ENCODE peak calls at places on chromosomes 6 and 20, in five cellular contexts. V is mammary epithelial cell, Q is choroid plexus epithelial cell, H is PC-9, I is keratinocyte. F is an unnamed sample.

GRCh38 chr20:51926670-51927305 is 124.5 kb upstream of the SALL4 start:
- DNase-seq in Q (peak), H (no peak), I (no peak), V (no peak), F (no peak)

GRCh38 chr6:74851598-74851997 is 354.3 kb downstream of the COL12A1 start:
- DNase-seq in V (no peak), Q (peak), H (no peak), I (no peak), F (no peak)

GRCh38 chr20:3563548-3564177 is 92.8 kb downstream of the ATRN start:
- DNase-seq in Q (peak), H (peak), I (peak), V (peak), F (no peak)

GRCh38 chr20:58308680-58309527 is 611 bp upstream of the RAB22A start:
- DNase-seq in V (peak), Q (peak), I (no peak), H (no peak), F (peak)

GRCh38 chr6:11132191-11132590 is 20.7 kb upstream of the ERVFRD-1 start:
- DNase-seq in H (no peak), V (no peak), I (no peak), Q (no peak), F (no peak)

GRCh38 chr6:119207973-119208725 is 129.7 kb upstream of the FAM184A start:
- DNase-seq in V (no peak), I (no peak), Q (peak), H (no peak), F (no peak)

GRCh38 chr20:5153612-5154542 is 27.1 kb downstream of the CDS2 start:
- DNase-seq in H (peak), I (peak), Q (no peak), V (peak), F (no peak)

GRCh38 chr6:141580988-141581387 is 551.7 kb upstream of the GJE1 start:
- DNase-seq in V (peak), Q (peak), H (no peak), I (no peak), F (no peak)

GRCh38 chr6:31216208-31216898 is 45.9 kb upstream of the POU5F1 start:
- DNase-seq in Q (no peak), I (no peak), V (peak), H (no peak), F (no peak)

GRCh38 chr6:82761674-82762345 is 303.8 kb downstream of the UBE3D start:
- DNase-seq in I (no peak), V (no peak), Q (peak), H (no peak), F (no peak)

GRCh38 chr6:46637145-46637544 is 15.5 kb downstream of the CYP39A1 start:
- DNase-seq in Q (peak), H (no peak), I (no peak), V (peak), F (no peak)

GRCh38 chr6:109662192-109662591 is 28.8 kb downstream of the AK9 start:
- DNase-seq in H (no peak), V (peak), I (no peak), Q (peak), F (no peak)

GRCh38 chr20:41309817-41310216 is 7.7 kb downstream of the ZHX3 start:
- DNase-seq in Q (peak), I (no peak), H (no peak), V (peak), F (no peak)

GRCh38 chr20:49187330-49188100 is 619 bp downstream of the STAU1 start:
- DNase-seq in I (no peak), H (no peak), V (no peak), Q (peak), F (peak)

GRCh38 chr6:43683708-43684455 is 3.7 kb downstream of the MRPS18A start:
- DNase-seq in Q (no peak), V (no peak), I (no peak), H (no peak), F (no peak)

GRCh38 chr6:57013501-57013900 is 33.0 kb upstream of the KIAA1586 start:
- DNase-seq in H (peak), V (peak), Q (peak), I (peak), F (no peak)

GRCh38 chr6:15811107-15811506 is 148.3 kb upstream of the DTNBP1 start:
- DNase-seq in I (no peak), Q (no peak), H (no peak), V (no peak), F (no peak)
- TF ChIP-seq CTCF in I (no peak), Q (no peak), H (no peak), V (no peak), F (no peak)

GRCh38 chr6:139219271-139219729 is 72.5 kb downstream of the TXLNB start:
- DNase-seq in Q (peak), I (peak), V (peak), H (peak), F (peak)

DNA sequence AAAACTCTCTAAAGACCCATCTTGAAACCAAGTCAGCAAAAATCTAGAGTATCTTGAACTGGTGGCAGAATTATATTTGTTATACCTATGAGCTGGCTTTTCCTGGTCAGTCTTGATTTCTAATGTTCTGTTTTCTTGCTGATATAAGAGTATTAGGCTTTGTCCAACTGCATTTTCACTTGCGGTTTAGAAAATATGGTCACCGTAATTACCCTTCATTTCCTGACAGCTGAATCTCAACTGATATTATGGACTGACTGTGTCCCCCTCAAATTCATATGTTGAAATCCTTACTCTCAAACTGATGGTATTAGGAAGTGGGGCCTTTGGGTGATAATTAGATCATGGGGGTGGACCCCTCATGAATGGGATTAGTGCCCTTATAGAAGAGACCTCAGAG is 72.1 kb downstream of the TXLNB start:
- DNase-seq in Q (no peak), V (no peak), I (no peak), H (no peak), F (no peak)
- TF ChIP-seq CTCF in Q (no peak), V (no peak), I (no peak), H (no peak), F (no peak)

DNA sequence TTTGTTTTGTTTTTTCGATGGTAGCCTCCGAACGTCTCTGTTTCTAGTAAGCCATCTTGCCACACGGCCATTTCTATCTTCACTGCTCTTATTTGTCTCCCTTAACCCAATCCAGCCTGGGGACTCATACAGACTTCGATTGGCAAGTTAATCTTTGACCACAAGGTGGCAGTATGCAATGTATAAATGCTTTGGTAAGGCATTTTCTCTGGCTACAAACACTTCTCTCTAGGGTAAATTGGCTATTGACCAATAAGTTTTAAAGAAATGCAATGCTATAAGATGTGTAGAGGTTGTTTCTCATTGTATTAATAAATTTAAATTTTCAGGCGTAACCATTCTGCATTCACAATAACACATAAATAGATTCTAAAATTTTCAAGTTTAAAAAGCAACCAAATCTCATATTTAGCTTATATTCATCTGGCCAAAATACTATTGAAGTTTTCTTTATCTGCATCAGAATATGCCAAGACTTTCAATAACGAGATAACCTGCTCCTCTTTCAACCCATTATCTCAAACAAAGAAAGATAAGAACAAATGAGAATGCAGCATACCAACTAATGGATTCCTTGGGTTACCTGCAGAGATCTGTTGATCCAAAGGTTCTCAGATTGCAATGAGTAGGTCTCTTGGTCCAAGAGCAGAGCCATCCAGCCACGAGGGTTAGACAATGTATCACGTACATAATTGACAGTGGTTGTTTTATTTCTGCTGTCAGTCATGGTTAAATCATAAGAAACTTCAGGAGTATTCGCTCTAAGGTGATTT is 231.9 kb downstream of the PKHD1 start:
- DNase-seq in H (no peak), I (peak), V (peak), Q (peak), F (no peak)
- TF ChIP-seq CTCF in H (peak), I (peak), V (peak), Q (peak), F (peak)

GRCh38 chr20:46164166-46164565 is 46.1 kb downstream of the CD40 start:
- DNase-seq in H (no peak), I (no peak), Q (no peak), V (no peak), F (no peak)
- TF ChIP-seq CTCF in H (no peak), I (no peak), Q (no peak), V (no peak), F (no peak)

DNA sequence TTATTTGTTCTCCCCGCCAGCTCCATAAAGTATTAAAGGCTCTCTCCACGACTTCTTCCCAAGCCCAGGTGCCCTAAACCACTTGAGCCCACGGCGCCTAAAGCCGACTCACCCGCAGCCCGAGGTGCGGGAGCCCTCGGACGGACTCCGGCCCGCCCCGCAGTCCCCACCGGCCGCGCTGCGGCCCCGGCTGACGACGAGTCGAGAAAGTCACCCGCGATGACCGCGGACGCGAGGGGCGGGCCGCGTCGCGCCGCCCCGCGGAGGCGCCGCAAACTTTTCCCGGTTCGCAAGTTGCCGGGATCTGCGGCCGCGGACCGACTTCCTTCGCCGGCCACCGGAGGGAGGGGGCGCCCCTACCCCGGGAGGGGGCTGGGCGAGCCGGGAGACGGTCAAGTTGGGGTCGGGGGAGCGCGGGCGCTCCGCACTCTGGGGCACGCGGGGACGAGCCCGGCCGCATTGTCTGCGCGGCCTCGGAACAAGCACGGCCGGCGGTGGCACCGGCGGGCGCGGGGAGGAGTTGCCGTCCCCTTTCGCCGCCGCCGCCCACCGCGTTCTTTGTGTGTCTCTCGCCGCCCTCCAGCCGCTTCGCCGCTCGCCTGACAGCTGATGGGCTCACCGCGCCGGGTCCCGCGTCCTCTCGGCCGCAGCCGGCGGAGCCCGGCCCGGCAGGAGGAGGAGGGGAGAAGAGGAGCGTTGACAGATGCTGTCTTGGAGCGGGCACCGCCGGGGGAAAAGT is 131.5 kb downstream of the OGFRL1 start:
- DNase-seq in Q (peak), I (no peak), V (no peak), H (peak), F (peak)
- TF ChIP-seq CTCF in Q (peak), I (no peak), V (peak), H (no peak), F (peak)

GRCh38 chr6:44697333-44697732 is 309.8 kb downstream of the CDC5L start:
- DNase-seq in V (no peak), I (no peak), H (no peak), Q (peak), F (no peak)
- TF ChIP-seq CTCF in V (no peak), I (no peak), H (no peak), Q (no peak), F (no peak)

DNA sequence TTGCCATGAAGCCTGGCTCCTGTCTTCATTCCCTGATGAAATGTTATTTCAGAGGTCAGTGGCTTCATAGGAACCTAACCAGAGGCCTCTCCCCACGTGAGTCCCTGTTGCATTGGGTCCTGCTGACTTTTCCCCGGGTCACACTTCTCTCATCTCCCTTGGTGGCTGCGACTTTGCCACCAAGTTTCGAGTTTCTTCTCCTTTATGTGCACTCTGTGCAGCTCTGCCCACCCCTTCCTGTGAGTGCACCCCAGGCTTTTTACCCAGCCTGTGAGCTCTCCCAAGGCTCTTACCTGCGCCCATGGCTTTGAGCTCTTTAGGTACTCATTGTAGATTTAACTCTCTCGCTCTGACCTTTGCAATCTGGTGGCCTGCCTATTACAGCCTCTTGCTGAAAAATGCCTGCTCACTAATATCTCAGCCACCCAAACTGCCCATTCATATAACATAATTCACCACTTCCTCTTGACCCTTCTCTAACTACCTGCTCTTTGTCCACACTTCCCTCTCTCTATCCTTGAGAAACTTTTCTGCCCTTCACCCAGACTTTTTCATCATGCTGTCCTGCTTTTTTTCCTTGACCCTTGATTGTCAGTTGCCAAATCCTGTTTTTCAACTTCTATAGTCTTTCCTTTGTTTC is 105.9 kb downstream of the SASH1 start:
- DNase-seq in Q (no peak), I (no peak), V (no peak), H (no peak), F (no peak)
- TF ChIP-seq CTCF in Q (no peak), I (no peak), V (no peak), H (no peak), F (no peak)

DNA sequence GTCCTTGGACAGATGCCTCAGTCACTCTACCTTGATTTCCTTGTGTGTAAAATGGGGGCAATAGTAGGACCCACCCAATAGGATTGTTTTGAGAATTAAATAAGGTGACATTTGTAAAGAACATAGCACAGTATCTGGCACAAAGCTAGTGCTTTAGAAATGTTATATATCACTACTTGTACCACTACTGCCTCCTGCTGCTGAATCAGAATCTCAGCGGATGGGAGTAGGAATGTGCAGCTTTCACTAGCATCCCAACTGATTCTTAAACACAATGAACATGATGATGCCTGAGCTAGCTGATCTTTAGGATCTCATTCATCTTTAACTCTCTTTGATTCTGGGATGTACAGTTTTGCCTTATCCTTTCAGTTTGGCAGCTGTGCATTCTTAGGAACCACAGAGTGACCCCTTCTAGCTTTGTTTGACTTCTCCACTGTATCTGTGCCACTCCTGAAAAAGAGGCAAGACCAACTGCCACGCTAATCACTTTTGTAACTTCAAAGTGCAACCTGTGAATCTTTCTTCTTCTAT is 7.2 kb downstream of the PBOV1 start:
- DNase-seq in V (no peak), I (no peak), Q (peak), H (no peak), F (no peak)
- TF ChIP-seq CTCF in V (peak), I (peak), Q (peak), H (no peak), F (no peak)

F was measured in tibial artery.